ENCODE peak calls at places on chromosomes 2 and 18, in five cellular contexts. One of them, this sample, is unnamed.

GRCh38 chr2:10368491-10369231 is 66.0 kb downstream of the HPCAL1 start:
- DNase-seq in hippocampal formation: no peak
- DNase-seq in Calu3: no peak
- DNase-seq in activated T-helper 1 cell treated with anti-CD3 and anti-CD28 coated beads, Interleukin-2, amount 50 U/mL, for 16 hours: no peak
- DNase-seq in A172: no peak
- DNase-seq in this sample: no peak

GRCh38 chr2:211591456-211591855 is 947.1 kb downstream of the ERBB4 start:
- DNase-seq in hippocampal formation: no peak
- DNase-seq in Calu3: no peak
- DNase-seq in activated T-helper 1 cell treated with anti-CD3 and anti-CD28 coated beads, Interleukin-2, amount 50 U/mL, for 16 hours: no peak
- DNase-seq in A172: no peak
- DNase-seq in this sample: no peak

GRCh38 chr2:25720575-25720974 is 47.2 kb upstream of the DTNB start:
- DNase-seq in hippocampal formation: no peak
- DNase-seq in Calu3: no peak
- DNase-seq in activated T-helper 1 cell treated with anti-CD3 and anti-CD28 coated beads, Interleukin-2, amount 50 U/mL, for 16 hours: no peak
- DNase-seq in A172: no peak
- DNase-seq in this sample: no peak

GRCh38 chr18:49177812-49178211 is 227.0 kb upstream of the SMAD7 start:
- DNase-seq in hippocampal formation: no peak
- DNase-seq in Calu3: no peak
- DNase-seq in activated T-helper 1 cell treated with anti-CD3 and anti-CD28 coated beads, Interleukin-2, amount 50 U/mL, for 16 hours: no peak
- DNase-seq in A172: peak
- DNase-seq in this sample: peak

GRCh38 chr2:237603718-237604362 is 13.3 kb upstream of the RAB17 start:
- DNase-seq in hippocampal formation: peak
- DNase-seq in Calu3: no peak
- DNase-seq in activated T-helper 1 cell treated with anti-CD3 and anti-CD28 coated beads, Interleukin-2, amount 50 U/mL, for 16 hours: peak
- DNase-seq in A172: no peak
- DNase-seq in this sample: no peak

GRCh38 chr2:20187331-20187730 is 37.6 kb downstream of the SDC1 start:
- DNase-seq in hippocampal formation: no peak
- DNase-seq in Calu3: no peak
- DNase-seq in activated T-helper 1 cell treated with anti-CD3 and anti-CD28 coated beads, Interleukin-2, amount 50 U/mL, for 16 hours: no peak
- DNase-seq in A172: no peak
- DNase-seq in this sample: no peak

GRCh38 chr2:217103752-217104540 is 244.1 kb upstream of the TNP1 start:
- DNase-seq in hippocampal formation: no peak
- DNase-seq in Calu3: no peak
- DNase-seq in activated T-helper 1 cell treated with anti-CD3 and anti-CD28 coated beads, Interleukin-2, amount 50 U/mL, for 16 hours: no peak
- DNase-seq in A172: peak
- DNase-seq in this sample: peak

GRCh38 chr2:225806105-225806504 is 406.6 kb downstream of the NYAP2 start:
- DNase-seq in hippocampal formation: no peak
- DNase-seq in Calu3: no peak
- DNase-seq in activated T-helper 1 cell treated with anti-CD3 and anti-CD28 coated beads, Interleukin-2, amount 50 U/mL, for 16 hours: no peak
- DNase-seq in A172: no peak
- DNase-seq in this sample: no peak

GRCh38 chr2:224360801-224361251 is 41.1 kb downstream of the FAM124B start:
- DNase-seq in hippocampal formation: no peak
- DNase-seq in Calu3: no peak
- DNase-seq in activated T-helper 1 cell treated with anti-CD3 and anti-CD28 coated beads, Interleukin-2, amount 50 U/mL, for 16 hours: no peak
- DNase-seq in A172: peak
- DNase-seq in this sample: no peak

GRCh38 chr2:9336209-9336533 is 87.2 kb downstream of the ITGB1BP1 start:
- DNase-seq in hippocampal formation: no peak
- DNase-seq in Calu3: no peak
- DNase-seq in activated T-helper 1 cell treated with anti-CD3 and anti-CD28 coated beads, Interleukin-2, amount 50 U/mL, for 16 hours: no peak
- DNase-seq in A172: no peak
- DNase-seq in this sample: no peak

GRCh38 chr18:22971038-22971437 is 37.9 kb downstream of the RBBP8 start:
- DNase-seq in hippocampal formation: no peak
- DNase-seq in Calu3: no peak
- DNase-seq in activated T-helper 1 cell treated with anti-CD3 and anti-CD28 coated beads, Interleukin-2, amount 50 U/mL, for 16 hours: no peak
- DNase-seq in A172: no peak
- DNase-seq in this sample: no peak

GRCh38 chr2:102891261-102891660 is 129.4 kb downstream of the TMEM182 start:
- DNase-seq in hippocampal formation: no peak
- DNase-seq in Calu3: no peak
- DNase-seq in activated T-helper 1 cell treated with anti-CD3 and anti-CD28 coated beads, Interleukin-2, amount 50 U/mL, for 16 hours: no peak
- DNase-seq in A172: no peak
- DNase-seq in this sample: no peak

GRCh38 chr2:151989378-151989777 is 109.5 kb downstream of the CACNB4 start:
- DNase-seq in hippocampal formation: no peak
- DNase-seq in Calu3: no peak
- DNase-seq in activated T-helper 1 cell treated with anti-CD3 and anti-CD28 coated beads, Interleukin-2, amount 50 U/mL, for 16 hours: no peak
- DNase-seq in A172: no peak
- DNase-seq in this sample: no peak

GRCh38 chr2:75021672-75022071 is 63.2 kb downstream of the POLE4 start:
- DNase-seq in hippocampal formation: no peak
- DNase-seq in Calu3: no peak
- DNase-seq in activated T-helper 1 cell treated with anti-CD3 and anti-CD28 coated beads, Interleukin-2, amount 50 U/mL, for 16 hours: no peak
- DNase-seq in A172: no peak
- DNase-seq in this sample: no peak

GRCh38 chr18:6444484-6445228 is 29.9 kb upstream of the L3MBTL4 start:
- DNase-seq in hippocampal formation: no peak
- DNase-seq in Calu3: no peak
- DNase-seq in activated T-helper 1 cell treated with anti-CD3 and anti-CD28 coated beads, Interleukin-2, amount 50 U/mL, for 16 hours: no peak
- DNase-seq in A172: no peak
- DNase-seq in this sample: no peak

GRCh38 chr18:57574866-57575265 is 11.6 kb downstream of the FECH start:
- DNase-seq in hippocampal formation: no peak
- DNase-seq in Calu3: no peak
- DNase-seq in activated T-helper 1 cell treated with anti-CD3 and anti-CD28 coated beads, Interleukin-2, amount 50 U/mL, for 16 hours: no peak
- DNase-seq in A172: no peak
- DNase-seq in this sample: no peak

GRCh38 chr18:43139288-43139946 is 23.9 kb upstream of the RIT2 start:
- DNase-seq in hippocampal formation: no peak
- DNase-seq in Calu3: no peak
- DNase-seq in activated T-helper 1 cell treated with anti-CD3 and anti-CD28 coated beads, Interleukin-2, amount 50 U/mL, for 16 hours: no peak
- DNase-seq in A172: no peak
- DNase-seq in this sample: no peak

GRCh38 chr18:32930695-32931301 is 158.0 kb upstream of the KLHL14 start:
- DNase-seq in hippocampal formation: no peak
- DNase-seq in Calu3: no peak
- DNase-seq in activated T-helper 1 cell treated with anti-CD3 and anti-CD28 coated beads, Interleukin-2, amount 50 U/mL, for 16 hours: no peak
- DNase-seq in A172: peak
- DNase-seq in this sample: peak

This sample was measured in ACHN.